ENCODE peak calls at places on chromosome 11, in nine cellular contexts. H, I, R, P, E, V, Z, Q and B are unnamed samples.

GRCh38 chr11:119688362-119688761 is 40.6 kb downstream of the NECTIN1 start:
- DNase-seq in P (no peak), Q (no peak), Z (no peak), V (no peak), E (no peak), H (no peak), I (no peak), R (no peak), B (no peak)

GRCh38 chr11:129652828-129653227 is 162.8 kb upstream of the TMEM45B start:
- DNase-seq in Q (peak), I (no peak), R (no peak), P (peak), E (no peak), Z (peak), V (no peak), H (no peak), B (no peak)

GRCh38 chr11:55357560-55358184 is 10.1 kb upstream of the OR4A15 start:
- DNase-seq in E (no peak), H (peak), Z (no peak), V (no peak), I (no peak), Q (no peak), P (no peak), R (no peak), B (no peak)

GRCh38 chr11:111796696-111797095 is 30.5 kb upstream of the PPP2R1B start:
- DNase-seq in E (no peak), Q (no peak), Z (no peak), I (no peak), V (no peak), P (no peak), R (no peak), H (no peak), B (no peak)

GRCh38 chr11:121466063-121466794 is 13.5 kb upstream of the SORL1-AS1 start:
- DNase-seq in P (peak), V (no peak), Z (peak), Q (peak), R (peak), E (peak), I (peak), H (peak), B (no peak)

GRCh38 chr11:21567628-21568290 is 625.1 kb upstream of the ANO5 start:
- DNase-seq in H (no peak), R (no peak), I (no peak), V (no peak), P (no peak), Q (no peak), E (no peak), Z (no peak), B (no peak)

GRCh38 chr11:61489833-61490585 is 18.5 kb upstream of the LRRC10B start:
- DNase-seq in Z (no peak), R (no peak), V (no peak), E (peak), H (peak), P (peak), Q (peak), I (peak), B (no peak)

GRCh38 chr11:65425971-65426838 is 3.6 kb downstream of the NEAT1 start:
- DNase-seq in E (no peak), V (peak), R (peak), P (peak), Z (no peak), I (no peak), Q (no peak), H (no peak), B (no peak)

GRCh38 chr11:119415517-119415916 is 7.5 kb downstream of the THY1 start:
- DNase-seq in E (no peak), Z (no peak), P (no peak), I (no peak), Q (no peak), H (no peak), V (no peak), R (no peak), B (no peak)

GRCh38 chr11:9095421-9095820 is 4.0 kb upstream of the SCUBE2 start:
- DNase-seq in Z (no peak), V (no peak), I (no peak), H (peak), E (peak), R (no peak), P (no peak), Q (peak), B (no peak)

GRCh38 chr11:72235351-72236057 is 8.5 kb downstream of the PHOX2A start:
- DNase-seq in H (no peak), V (no peak), R (no peak), P (no peak), Z (no peak), E (no peak), I (no peak), Q (peak), B (no peak)

GRCh38 chr11:130671801-130672700 is 223.6 kb downstream of the ADAMTS15 start:
- DNase-seq in H (no peak), P (peak), E (peak), R (peak), V (no peak), I (no peak), Q (peak), Z (peak), B (no peak)

GRCh38 chr11:129383060-129383459 is 7.4 kb downstream of the BARX2 start:
- DNase-seq in H (no peak), Z (no peak), R (no peak), I (no peak), Q (no peak), P (no peak), V (no peak), E (no peak), B (no peak)

GRCh38 chr11:14413307-14414072 is 54.5 kb upstream of the RRAS2 start:
- DNase-seq in V (no peak), H (peak), R (peak), I (no peak), Q (peak), Z (no peak), P (peak), E (peak), B (no peak)

GRCh38 chr11:115874843-115875242 is 370.6 kb upstream of the CADM1 start:
- DNase-seq in Z (no peak), Q (no peak), I (no peak), H (no peak), E (no peak), V (no peak), P (no peak), R (no peak), B (no peak)

GRCh38 chr11:58784995-58785394 is 53.3 kb upstream of the GLYAT start:
- DNase-seq in Q (no peak), I (no peak), P (no peak), H (peak), E (no peak), Z (no peak), V (no peak), R (no peak), B (no peak)

GRCh38 chr11:46529086-46529905 is 64.5 kb downstream of the AMBRA1 start:
- DNase-seq in Q (peak), V (peak), R (peak), H (peak), I (peak), E (peak), P (peak), Z (no peak), B (peak)

GRCh38 chr11:120525285-120526085 is 13.9 kb downstream of the GRIK4 start:
- DNase-seq in P (no peak), I (peak), H (no peak), Z (no peak), Q (no peak), E (no peak), R (no peak), V (no peak), B (no peak)

GRCh38 chr11:8956860-8957259 is 7.4 kb downstream of the TMEM9B start:
- DNase-seq in Q (no peak), E (no peak), P (no peak), V (no peak), H (no peak), R (no peak), I (no peak), Z (no peak), B (no peak)

GRCh38 chr11:69481393-69481844 is at the start of gene LINC01488:
- DNase-seq in I (no peak), P (no peak), H (no peak), V (no peak), Q (peak), Z (no peak), R (no peak), E (no peak), B (no peak)

GRCh38 chr11:73287400-73288101 is 15.4 kb downstream of the P2RY6 start:
- DNase-seq in V (no peak), E (no peak), Z (no peak), P (peak), H (no peak), Q (peak), R (no peak), I (no peak), B (no peak)

GRCh38 chr11:47466701-47467250 is 17.8 kb upstream of the RAPSN start:
- DNase-seq in Z (no peak), I (no peak), E (no peak), H (peak), Q (peak), R (no peak), P (peak), V (no peak), B (no peak)

GRCh38 chr11:79902493-79902892 is 461.7 kb upstream of the TENM4 start:
- DNase-seq in H (no peak), R (peak), P (no peak), V (no peak), Z (no peak), I (no peak), Q (peak), E (no peak), B (no peak)

GRCh38 chr11:17934194-17934593 is 78.7 kb downstream of the SERGEF start:
- DNase-seq in H (no peak), E (no peak), V (no peak), R (no peak), P (no peak), I (no peak), Q (no peak), Z (no peak), B (no peak)

GRCh38 chr11:11027271-11027670 is 169.4 kb upstream of the ZBED5 start:
- DNase-seq in Q (peak), H (no peak), Z (no peak), V (no peak), I (no peak), P (peak), E (no peak), R (peak), B (no peak)

GRCh38 chr11:134331565-134332188 is at the start of gene GLB1L2:
- DNase-seq in I (no peak), V (peak), H (peak), Z (no peak), P (peak), Q (peak), R (no peak), E (peak), B (peak)

GRCh38 chr11:65432686-65433582 is 10.3 kb downstream of the NEAT1 start:
- DNase-seq in R (no peak), H (peak), Q (no peak), Z (no peak), I (no peak), V (peak), E (no peak), P (peak), B (no peak)

GRCh38 chr11:84691830-84692229 is 935.3 kb downstream of the DLG2 start:
- DNase-seq in V (no peak), Z (no peak), Q (no peak), I (no peak), E (no peak), H (peak), P (no peak), R (no peak), B (no peak)

GRCh38 chr11:62909107-62909894 is 11.9 kb downstream of the CHRM1 start:
- DNase-seq in V (no peak), Q (peak), E (peak), R (peak), H (peak), P (peak), Z (peak), I (no peak), B (no peak)

GRCh38 chr11:93936416-93936815 is 84.7 kb upstream of the HEPHL1 start:
- DNase-seq in R (no peak), Z (no peak), P (no peak), I (no peak), V (no peak), Q (no peak), H (no peak), E (no peak), B (no peak)

GRCh38 chr11:75946531-75947530 is 131.8 kb downstream of the UVRAG start:
- DNase-seq in Z (no peak), P (peak), H (peak), V (peak), R (peak), Q (no peak), I (no peak), E (no peak), B (no peak)

GRCh38 chr11:73340164-73340563 is 32.1 kb downstream of the ARHGEF17 start:
- DNase-seq in H (no peak), E (no peak), Z (no peak), R (no peak), I (no peak), Q (peak), P (no peak), V (no peak), B (no peak)

GRCh38 chr11:134905513-134905912 is 493.5 kb upstream of the B3GAT1 start:
- DNase-seq in Z (no peak), H (no peak), Q (no peak), V (no peak), I (no peak), P (no peak), R (no peak), E (no peak), B (no peak)

GRCh38 chr11:26987205-26987604 is 6.7 kb upstream of the FIBIN start:
- DNase-seq in I (no peak), R (no peak), Z (no peak), V (no peak), Q (no peak), H (no peak), P (peak), E (no peak), B (no peak)

GRCh38 chr11:27619039-27619438 is 81.2 kb downstream of the BDNF start:
- DNase-seq in I (no peak), Z (no peak), Q (no peak), R (no peak), H (no peak), E (no peak), P (no peak), V (no peak), B (no peak)

GRCh38 chr11:65224939-65225283 is 36.9 kb upstream of the POLA2 start:
- DNase-seq in R (peak), I (no peak), V (no peak), E (no peak), Q (peak), H (peak), Z (peak), P (peak), B (no peak)

GRCh38 chr11:64675417-64676252 is 47.4 kb downstream of the NRXN2 start:
- DNase-seq in H (no peak), E (no peak), P (peak), Z (no peak), R (peak), V (no peak), I (no peak), Q (peak), B (no peak)

GRCh38 chr11:978073-978720 is 52.5 kb downstream of the AP2A2 start:
- DNase-seq in Z (no peak), Q (peak), V (no peak), E (no peak), P (no peak), H (no peak), I (no peak), R (no peak), B (no peak)

GRCh38 chr11:973237-973636 is 47.6 kb downstream of the AP2A2 start:
- DNase-seq in H (no peak), V (no peak), Z (no peak), Q (peak), E (no peak), I (no peak), R (no peak), P (no peak), B (no peak)

GRCh38 chr11:978781-979180 is 53.1 kb downstream of the AP2A2 start:
- DNase-seq in I (no peak), Z (no peak), V (no peak), H (no peak), E (no peak), Q (peak), P (no peak), R (no peak), B (no peak)

GRCh38 chr11:976431-977160 is 50.9 kb downstream of the AP2A2 start:
- DNase-seq in I (no peak), R (no peak), V (no peak), P (peak), E (no peak), Z (no peak), Q (peak), H (no peak), B (no peak)

GRCh38 chr11:975824-976223 is 50.2 kb downstream of the AP2A2 start:
- DNase-seq in P (peak), R (no peak), V (no peak), Z (peak), I (no peak), H (peak), E (peak), Q (peak), B (no peak)
- TF ChIP-seq CTCF in P (peak), R (peak), V (no peak), Z (peak), I (no peak), H (peak), E (no peak), Q (peak), B (no peak)

DNA sequence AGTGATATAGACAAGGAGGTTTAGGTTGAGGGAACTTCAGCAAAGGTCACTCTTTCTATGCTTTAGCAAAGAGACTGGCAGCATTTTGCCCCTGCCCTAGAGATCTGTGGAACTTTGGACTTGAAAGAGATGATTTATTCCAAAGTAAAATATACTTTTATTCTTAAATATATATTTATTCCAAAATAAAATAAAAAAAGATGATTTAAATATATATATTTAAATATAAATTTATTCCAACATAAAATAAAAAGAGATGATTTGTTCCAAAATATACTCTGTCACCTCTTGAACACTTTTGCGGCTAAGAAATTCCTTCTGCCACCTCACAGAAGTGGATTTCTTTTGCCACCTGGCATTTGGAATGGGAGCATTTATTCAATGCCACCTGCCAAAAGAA is 521.3 kb upstream of the CHORDC1 start:
- DNase-seq in P (no peak), E (no peak), R (no peak), Q (no peak), I (no peak), V (no peak), Z (no peak), H (no peak), B (no peak)
- TF ChIP-seq CTCF in P (no peak), E (no peak), R (no peak), Q (no peak), I (no peak), V (no peak), Z (no peak), H (no peak), B (no peak)

GRCh38 chr11:90310210-90310609 is 87.4 kb upstream of the CHORDC1 start:
- DNase-seq in H (no peak), Z (no peak), I (no peak), R (no peak), P (no peak), V (no peak), E (no peak), Q (no peak), B (no peak)
- TF ChIP-seq CTCF in H (no peak), Z (no peak), I (no peak), R (no peak), P (no peak), V (no peak), E (no peak), Q (no peak), B (no peak)

GRCh38 chr11:45485070-45485716 is 180.2 kb downstream of the CHST1 start:
- DNase-seq in E (no peak), I (peak), Q (no peak), H (peak), R (no peak), Z (no peak), P (no peak), V (no peak), B (no peak)
- TF ChIP-seq CTCF in E (no peak), I (no peak), Q (peak), H (no peak), R (peak), Z (no peak), P (no peak), V (no peak), B (no peak)

GRCh38 chr11:67276821-67277230 is 10.6 kb downstream of the GRK2 start:
- DNase-seq in V (no peak), I (no peak), Z (no peak), Q (peak), E (peak), P (peak), H (peak), R (peak), B (no peak)
- TF ChIP-seq CTCF in V (no peak), I (peak), Z (peak), Q (peak), E (no peak), P (peak), H (peak), R (peak), B (no peak)